ENCODE peak calls at places on chromosomes 3 and 15, in five cellular contexts. One of them, this sample, is unnamed.

GRCh38 chr3:187750041-187750512 is 4.8 kb upstream of the BCL6 start:
- DNase-seq in GM23248: no peak
- DNase-seq in PC-3: peak
- DNase-seq in HCT116: peak
- DNase-seq in MM.1S: no peak
- DNase-seq in this sample: peak

GRCh38 chr3:11290743-11291680 is 18.8 kb downstream of the ATG7 start:
- DNase-seq in PC-3: peak
- DNase-seq in GM23248: peak
- DNase-seq in MM.1S: no peak
- DNase-seq in HCT116: no peak
- DNase-seq in this sample: no peak

GRCh38 chr15:25246641-25247417 is 192.0 kb downstream of the UBE3A start:
- DNase-seq in MM.1S: no peak
- DNase-seq in GM23248: no peak
- DNase-seq in HCT116: no peak
- DNase-seq in PC-3: no peak
- DNase-seq in this sample: no peak

GRCh38 chr15:74406517-74406916 is 27.2 kb downstream of the SEMA7A start:
- DNase-seq in MM.1S: no peak
- DNase-seq in GM23248: no peak
- DNase-seq in PC-3: no peak
- DNase-seq in HCT116: no peak
- DNase-seq in this sample: no peak

GRCh38 chr3:123679712-123680386 is 95.0 kb upstream of the HACD2 start:
- DNase-seq in HCT116: no peak
- DNase-seq in GM23248: no peak
- DNase-seq in PC-3: no peak
- DNase-seq in MM.1S: no peak
- DNase-seq in this sample: no peak

GRCh38 chr3:57944313-57944580 is 64.0 kb upstream of the FLNB start:
- DNase-seq in PC-3: no peak
- DNase-seq in GM23248: no peak
- DNase-seq in HCT116: no peak
- DNase-seq in MM.1S: no peak
- DNase-seq in this sample: no peak

GRCh38 chr3:59517448-59517847 is 467.6 kb upstream of the CFAP20DC start:
- DNase-seq in GM23248: no peak
- DNase-seq in PC-3: no peak
- DNase-seq in HCT116: no peak
- DNase-seq in MM.1S: no peak
- DNase-seq in this sample: no peak

GRCh38 chr3:21783834-21784233 is 32.8 kb upstream of the ZNF385D start:
- DNase-seq in HCT116: no peak
- DNase-seq in MM.1S: no peak
- DNase-seq in GM23248: no peak
- DNase-seq in PC-3: no peak
- DNase-seq in this sample: no peak

GRCh38 chr3:174242311-174243041 is 616.7 kb upstream of the NAALADL2 start:
- DNase-seq in HCT116: no peak
- DNase-seq in PC-3: no peak
- DNase-seq in GM23248: peak
- DNase-seq in MM.1S: no peak
- DNase-seq in this sample: no peak

GRCh38 chr15:101209285-101209821 is 42.5 kb downstream of the CHSY1 start:
- DNase-seq in HCT116: no peak
- DNase-seq in GM23248: peak
- DNase-seq in PC-3: no peak
- DNase-seq in MM.1S: no peak
- DNase-seq in this sample: no peak

GRCh38 chr3:116815831-116816588 is 106.4 kb downstream of the TUSC7 start:
- DNase-seq in PC-3: no peak
- DNase-seq in GM23248: peak
- DNase-seq in HCT116: no peak
- DNase-seq in MM.1S: no peak
- DNase-seq in this sample: peak

GRCh38 chr15:29124581-29125381 is 144.8 kb downstream of the NSMCE3 start:
- DNase-seq in PC-3: peak
- DNase-seq in HCT116: peak
- DNase-seq in MM.1S: no peak
- DNase-seq in GM23248: peak
- DNase-seq in this sample: peak

GRCh38 chr3:144415492-144415891 is 443.9 kb downstream of the DIPK2A start:
- DNase-seq in GM23248: no peak
- DNase-seq in MM.1S: peak
- DNase-seq in HCT116: no peak
- DNase-seq in PC-3: no peak
- DNase-seq in this sample: no peak

GRCh38 chr3:127822836-127823589 is 698 bp upstream of the MGLL start:
- DNase-seq in HCT116: no peak
- DNase-seq in PC-3: peak
- DNase-seq in MM.1S: no peak
- DNase-seq in GM23248: peak
- DNase-seq in this sample: peak

GRCh38 chr3:129344540-129345220 is 66.0 kb downstream of the HMCES start:
- DNase-seq in MM.1S: no peak
- DNase-seq in PC-3: no peak
- DNase-seq in GM23248: no peak
- DNase-seq in HCT116: no peak
- DNase-seq in this sample: peak

GRCh38 chr3:21435871-21436270 is 315.1 kb downstream of the ZNF385D start:
- DNase-seq in MM.1S: no peak
- DNase-seq in HCT116: no peak
- DNase-seq in GM23248: peak
- DNase-seq in PC-3: peak
- DNase-seq in this sample: no peak

GRCh38 chr3:177622520-177622919 is 425.2 kb upstream of the TBL1XR1 start:
- DNase-seq in MM.1S: no peak
- DNase-seq in GM23248: no peak
- DNase-seq in PC-3: peak
- DNase-seq in HCT116: no peak
- DNase-seq in this sample: no peak

GRCh38 chr15:74374648-74375302 is 7.3 kb upstream of the CYP11A1 start:
- DNase-seq in GM23248: no peak
- DNase-seq in MM.1S: peak
- DNase-seq in HCT116: no peak
- DNase-seq in PC-3: no peak
- DNase-seq in this sample: no peak

GRCh38 chr3:4977889-4978258 is 1.4 kb upstream of the BHLHE40 start:
- DNase-seq in GM23248: no peak
- DNase-seq in HCT116: no peak
- DNase-seq in MM.1S: no peak
- DNase-seq in PC-3: no peak
- DNase-seq in this sample: no peak

GRCh38 chr15:98532063-98532462 is 116.3 kb upstream of the IGF1R start:
- DNase-seq in HCT116: no peak
- DNase-seq in GM23248: no peak
- DNase-seq in PC-3: no peak
- DNase-seq in MM.1S: no peak
- DNase-seq in this sample: no peak

GRCh38 chr3:111923821-111924220 is 55.0 kb upstream of the ABHD10 start:
- DNase-seq in GM23248: peak
- DNase-seq in PC-3: peak
- DNase-seq in MM.1S: no peak
- DNase-seq in HCT116: no peak
- DNase-seq in this sample: no peak

GRCh38 chr3:101643861-101644613 is 32.9 kb downstream of the ZBTB11 start:
- DNase-seq in HCT116: peak
- DNase-seq in GM23248: peak
- DNase-seq in PC-3: peak
- DNase-seq in MM.1S: peak
- DNase-seq in this sample: no peak

GRCh38 chr3:33993631-33994030 is 195.2 kb downstream of the PDCD6IP start:
- DNase-seq in MM.1S: no peak
- DNase-seq in GM23248: peak
- DNase-seq in HCT116: no peak
- DNase-seq in PC-3: no peak
- DNase-seq in this sample: no peak

GRCh38 chr15:80159811-80160569 is 7.2 kb downstream of the FAH start:
- DNase-seq in HCT116: no peak
- DNase-seq in MM.1S: no peak
- DNase-seq in GM23248: peak
- DNase-seq in PC-3: no peak
- DNase-seq in this sample: no peak

GRCh38 chr3:145882416-145882815 is 278.6 kb downstream of the PLOD2 start:
- DNase-seq in GM23248: peak
- DNase-seq in MM.1S: no peak
- DNase-seq in PC-3: no peak
- DNase-seq in HCT116: no peak
- DNase-seq in this sample: no peak

GRCh38 chr15:40336129-40337122 is 4.3 kb downstream of the CCDC9B start:
- DNase-seq in MM.1S: peak
- DNase-seq in PC-3: no peak
- DNase-seq in HCT116: no peak
- DNase-seq in GM23248: no peak
- DNase-seq in this sample: peak

GRCh38 chr3:65924762-65925161 is 114.0 kb downstream of the MAGI1 start:
- DNase-seq in PC-3: no peak
- DNase-seq in GM23248: no peak
- DNase-seq in HCT116: peak
- DNase-seq in MM.1S: no peak
- DNase-seq in this sample: no peak
- TF ChIP-seq EZH2phosphoT487 in PC-3: no peak
- TF ChIP-seq EZH2phosphoT487 in GM23248: no peak
- TF ChIP-seq EZH2phosphoT487 in HCT116: no peak
- TF ChIP-seq EZH2phosphoT487 in MM.1S: no peak
- TF ChIP-seq EZH2phosphoT487 in this sample: no peak

GRCh38 chr3:138935864-138936762 is 10.8 kb downstream of the FOXL2 start:
- DNase-seq in MM.1S: peak
- DNase-seq in HCT116: peak
- DNase-seq in GM23248: peak
- DNase-seq in PC-3: peak
- DNase-seq in this sample: peak

GRCh38 chr3:138937690-138938055 is 9.3 kb downstream of the FOXL2 start:
- DNase-seq in PC-3: no peak
- DNase-seq in MM.1S: no peak
- DNase-seq in GM23248: no peak
- DNase-seq in HCT116: no peak
- DNase-seq in this sample: peak

GRCh38 chr3:138938056-138938876 is 8.7 kb downstream of the FOXL2 start:
- DNase-seq in HCT116: no peak
- DNase-seq in GM23248: no peak
- DNase-seq in PC-3: no peak
- DNase-seq in MM.1S: no peak
- DNase-seq in this sample: peak

GRCh38 chr3:138935505-138935863 is 11.5 kb downstream of the FOXL2 start:
- DNase-seq in MM.1S: no peak
- DNase-seq in GM23248: no peak
- DNase-seq in PC-3: peak
- DNase-seq in HCT116: no peak
- DNase-seq in this sample: no peak

DNA sequence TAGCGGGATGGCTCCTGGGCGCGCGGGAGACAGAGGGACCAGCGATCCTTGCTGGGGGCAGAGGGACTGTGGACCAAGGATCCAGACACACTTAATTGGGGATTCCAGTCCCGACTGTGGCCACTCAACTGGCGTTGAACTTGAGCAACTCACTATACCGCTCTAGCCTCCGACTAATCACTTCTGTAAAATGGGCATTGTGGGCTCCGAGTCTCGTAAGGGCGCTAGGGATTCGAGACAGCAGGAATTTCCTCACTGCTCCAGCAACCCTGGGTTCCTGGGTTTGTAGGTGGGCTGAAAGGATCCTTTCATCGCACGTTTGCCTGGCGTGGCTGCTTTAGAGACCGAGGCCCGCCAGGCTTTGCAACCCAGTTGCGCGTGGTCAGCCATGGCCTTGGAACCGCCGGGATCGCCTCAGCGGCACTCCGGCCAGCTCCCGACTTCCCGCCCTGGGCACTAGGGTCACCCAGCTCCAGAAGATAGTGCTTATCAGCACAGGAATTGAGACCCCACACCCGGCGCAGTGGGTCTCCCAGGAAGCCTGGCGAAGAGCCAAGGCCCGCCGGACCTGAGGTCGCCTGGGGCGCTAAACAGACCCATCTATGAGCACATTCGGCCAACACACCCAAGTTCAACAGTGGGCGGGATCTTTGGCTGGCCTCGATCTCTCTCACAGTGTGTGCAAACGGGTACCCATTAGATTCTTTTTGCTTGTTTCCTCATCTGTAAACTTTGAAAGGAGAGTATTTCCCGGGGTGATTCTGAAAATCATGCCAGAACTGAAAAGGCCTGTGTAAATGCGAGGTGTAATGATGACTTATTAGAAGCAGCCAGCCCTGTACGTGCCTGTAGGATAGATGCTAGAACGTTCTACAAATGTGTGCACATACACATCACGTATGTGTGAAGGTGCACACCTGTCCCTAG is 9.9 kb downstream of the FOXL2 start:
- DNase-seq in PC-3: no peak
- DNase-seq in HCT116: no peak
- DNase-seq in MM.1S: no peak
- DNase-seq in GM23248: peak
- DNase-seq in this sample: peak
- TF ChIP-seq EZH2 in PC-3: no peak
- TF ChIP-seq EZH2 in HCT116: no peak
- TF ChIP-seq EZH2 in MM.1S: no peak
- TF ChIP-seq EZH2 in GM23248: peak
- TF ChIP-seq EZH2 in this sample: peak

GRCh38 chr15:92847841-92848240 is 52.3 kb upstream of the CHD2 start:
- DNase-seq in GM23248: no peak
- DNase-seq in HCT116: no peak
- DNase-seq in MM.1S: no peak
- DNase-seq in PC-3: no peak
- DNase-seq in this sample: no peak

GRCh38 chr15:92846716-92847115 is 53.4 kb upstream of the CHD2 start:
- DNase-seq in GM23248: peak
- DNase-seq in PC-3: no peak
- DNase-seq in MM.1S: no peak
- DNase-seq in HCT116: no peak
- DNase-seq in this sample: no peak

GRCh38 chr15:92843819-92844218 is 56.3 kb upstream of the CHD2 start:
- DNase-seq in GM23248: no peak
- DNase-seq in PC-3: no peak
- DNase-seq in MM.1S: no peak
- DNase-seq in HCT116: no peak
- DNase-seq in this sample: no peak

GRCh38 chr15:92843326-92843725 is 56.8 kb upstream of the CHD2 start:
- DNase-seq in PC-3: no peak
- DNase-seq in GM23248: no peak
- DNase-seq in HCT116: no peak
- DNase-seq in MM.1S: no peak
- DNase-seq in this sample: no peak

DNA sequence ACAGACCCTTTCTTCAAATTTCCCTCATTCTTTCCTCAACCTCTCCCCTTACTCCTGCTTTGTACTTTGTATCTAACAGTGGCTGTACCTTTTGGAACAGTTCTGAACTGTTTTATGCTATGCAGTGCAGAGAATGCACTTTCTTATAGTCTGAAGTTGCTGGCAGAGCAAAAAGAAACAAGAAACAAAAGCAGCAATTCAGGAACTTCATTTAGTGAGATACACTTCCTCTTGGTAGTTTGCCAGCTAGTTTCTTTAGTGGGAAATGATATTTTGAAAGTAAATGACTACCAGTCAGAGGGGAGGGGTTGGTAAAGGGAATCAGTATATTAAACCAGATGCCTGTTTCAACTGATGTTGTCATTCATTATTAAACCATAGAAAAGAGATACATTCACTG is 55.0 kb upstream of the CHD2 start:
- DNase-seq in MM.1S: peak
- DNase-seq in GM23248: peak
- DNase-seq in HCT116: no peak
- DNase-seq in PC-3: peak
- DNase-seq in this sample: no peak
- H3K9ac ChIP-seq in MM.1S: peak
- H3K9ac ChIP-seq in GM23248: no peak
- H3K9ac ChIP-seq in HCT116: peak
- H3K9ac ChIP-seq in PC-3: no peak
- H3K9ac ChIP-seq in this sample: no peak

GRCh38 chr3:107429330-107430181 is 52.3 kb downstream of the CCDC54 start:
- DNase-seq in PC-3: peak
- DNase-seq in HCT116: peak
- DNase-seq in MM.1S: peak
- DNase-seq in GM23248: peak
- DNase-seq in this sample: peak
- TF ChIP-seq EZH2phosphoT487 in PC-3: no peak
- TF ChIP-seq EZH2phosphoT487 in HCT116: no peak
- TF ChIP-seq EZH2phosphoT487 in MM.1S: no peak
- TF ChIP-seq EZH2phosphoT487 in GM23248: no peak
- TF ChIP-seq EZH2phosphoT487 in this sample: no peak

This sample was measured in neural progenitor cell.